ENCODE peak calls at places on chromosomes 5 and 9, in four cellular contexts. Z is Calu3, S is RWPE1, I is activated B cell treated with CpG ODN at 0.5 μM for 24 hours. H is an unnamed sample.

GRCh38 chr5:1685076-1685475 is 114.6 kb downstream of the MRPL36 start:
- DNase-seq in Z (no peak), I (no peak), S (no peak), H (no peak)

GRCh38 chr9:94895668-94896067 is 169.2 kb downstream of the AOPEP start:
- DNase-seq in I (no peak), Z (no peak), S (no peak), H (no peak)

GRCh38 chr5:129322968-129323367 is 137.1 kb upstream of the ADAMTS19 start:
- DNase-seq in S (no peak), Z (no peak), I (no peak), H (no peak)

GRCh38 chr5:41115281-41115680 is 44.1 kb upstream of the MROH2B start:
- DNase-seq in S (no peak), I (no peak), Z (no peak), H (no peak)

GRCh38 chr9:134888603-134889195 is 8.1 kb downstream of the FCN2 start:
- DNase-seq in S (no peak), I (no peak), Z (no peak), H (peak)

GRCh38 chr5:32390819-32391591 is 53.5 kb downstream of the ZFR start:
- DNase-seq in S (peak), Z (no peak), I (no peak), H (peak)

GRCh38 chr5:109452661-109453060 is 42.9 kb upstream of the PJA2 start:
- DNase-seq in I (no peak), Z (no peak), S (no peak), H (no peak)

GRCh38 chr9:98185611-98186171 is 6.7 kb downstream of the CORO2A start:
- DNase-seq in I (no peak), S (no peak), Z (no peak), H (no peak)

GRCh38 chr9:114397219-114397847 is 9.6 kb upstream of the AKNA start:
- DNase-seq in Z (peak), I (no peak), S (no peak), H (no peak)

GRCh38 chr5:76209297-76209696 is 126.1 kb downstream of the SV2C start:
- DNase-seq in Z (no peak), S (no peak), I (no peak), H (no peak)
- TF ChIP-seq CTCF in Z (no peak), S (no peak), I (no peak), H (peak)

GRCh38 chr9:37333288-37333687 is 89.2 kb upstream of the GRHPR start:
- DNase-seq in Z (no peak), S (no peak), I (no peak), H (no peak)
- TF ChIP-seq CTCF in Z (no peak), S (no peak), I (no peak), H (no peak)

DNA sequence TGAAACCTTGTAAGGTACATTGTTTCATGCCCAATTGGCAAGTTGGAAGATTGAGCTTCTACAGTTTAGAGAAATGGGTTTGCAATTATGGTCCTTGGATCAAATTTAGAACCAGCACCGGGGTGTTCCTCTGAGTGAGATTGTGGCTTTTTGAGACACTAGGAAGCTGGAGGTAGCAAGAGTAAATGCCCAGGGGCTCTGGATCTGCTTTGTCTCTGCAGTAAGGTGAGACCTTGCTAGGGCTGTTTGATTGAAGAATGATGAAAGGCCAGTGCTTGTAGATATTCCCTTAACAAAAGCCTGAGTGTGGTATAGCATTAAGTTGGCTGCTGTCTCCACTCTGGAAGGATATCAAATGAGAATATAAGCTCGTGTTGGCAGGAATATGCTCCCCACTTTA is 36.0 kb downstream of the WWC1 start:
- DNase-seq in S (no peak), Z (no peak), I (no peak), H (no peak)
- TF ChIP-seq CTCF in S (no peak), Z (no peak), I (no peak), H (no peak)

DNA sequence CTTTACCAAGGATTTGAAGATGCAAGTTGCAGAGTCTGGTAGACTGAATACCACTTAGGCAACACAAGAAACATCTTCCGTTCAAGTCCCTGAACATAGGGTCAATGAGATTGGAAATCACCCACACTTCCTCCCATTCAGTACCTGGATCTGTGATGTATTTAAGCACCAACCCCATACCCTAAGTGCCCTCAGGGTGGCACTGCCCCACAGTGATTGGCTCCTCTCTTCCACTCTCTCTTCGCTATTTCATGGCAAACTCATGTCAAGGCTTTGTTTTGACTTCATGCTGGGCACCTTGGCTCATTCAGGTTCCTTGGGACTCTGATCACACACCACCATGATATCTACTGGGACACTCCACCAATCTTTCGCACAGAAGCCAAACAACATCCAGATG is 53.7 kb downstream of the GGTA1 start:
- DNase-seq in I (no peak), Z (no peak), S (no peak), H (no peak)
- TF ChIP-seq CTCF in I (no peak), Z (no peak), S (no peak), H (peak)